ENCODE peak calls at places on chromosome 2, in nine cellular contexts. One of them, this sample, is unnamed.

GRCh38 chr2:37837576-37838335 is 87.3 kb upstream of the RMDN2 start:
- DNase-seq in NCI-H1092 treated with DMSO at 0.1 percent for 48 hours: no peak
- DNase-seq in Kasumi-1: no peak
- DNase-seq in right cardiac atrium: peak; percentile 55
- DNase-seq in activated naive CD8-positive, alpha-beta T cell treated with anti-CD3 and anti-CD28 coated beads, Interleukin-2, amount 50 U/mL, for 24 hours: no peak
- DNase-seq in SIG-M5: no peak
- DNase-seq in PC-9: no peak
- DNase-seq in endothelial cell of umbilical vein: no peak
- DNase-seq in bronchial epithelial cell: no peak
- DNase-seq in this sample: peak; percentile 23

GRCh38 chr2:136305517-136306192 is 187.7 kb upstream of the CXCR4 start:
- DNase-seq in NCI-H1092 treated with DMSO at 0.1 percent for 48 hours: peak; percentile 71
- DNase-seq in Kasumi-1: no peak
- DNase-seq in right cardiac atrium: no peak
- DNase-seq in activated naive CD8-positive, alpha-beta T cell treated with anti-CD3 and anti-CD28 coated beads, Interleukin-2, amount 50 U/mL, for 24 hours: peak; percentile 66
- DNase-seq in SIG-M5: no peak
- DNase-seq in PC-9: no peak
- DNase-seq in endothelial cell of umbilical vein: no peak
- DNase-seq in bronchial epithelial cell: no peak
- DNase-seq in this sample: no peak

GRCh38 chr2:239472220-239472775 is 71.5 kb upstream of the HDAC4 start:
- DNase-seq in NCI-H1092 treated with DMSO at 0.1 percent for 48 hours: no peak
- DNase-seq in Kasumi-1: no peak
- DNase-seq in right cardiac atrium: no peak
- DNase-seq in activated naive CD8-positive, alpha-beta T cell treated with anti-CD3 and anti-CD28 coated beads, Interleukin-2, amount 50 U/mL, for 24 hours: no peak
- DNase-seq in SIG-M5: no peak
- DNase-seq in PC-9: no peak
- DNase-seq in endothelial cell of umbilical vein: no peak
- DNase-seq in bronchial epithelial cell: no peak
- DNase-seq in this sample: no peak

GRCh38 chr2:46319711-46320110 is 22.5 kb downstream of the EPAS1 start:
- DNase-seq in NCI-H1092 treated with DMSO at 0.1 percent for 48 hours: no peak
- DNase-seq in Kasumi-1: no peak
- DNase-seq in right cardiac atrium: no peak
- DNase-seq in activated naive CD8-positive, alpha-beta T cell treated with anti-CD3 and anti-CD28 coated beads, Interleukin-2, amount 50 U/mL, for 24 hours: no peak
- DNase-seq in SIG-M5: no peak
- DNase-seq in PC-9: no peak
- DNase-seq in endothelial cell of umbilical vein: no peak
- DNase-seq in bronchial epithelial cell: no peak
- DNase-seq in this sample: no peak

GRCh38 chr2:233446616-233447305 is 92.5 kb downstream of the DGKD start:
- DNase-seq in NCI-H1092 treated with DMSO at 0.1 percent for 48 hours: no peak
- DNase-seq in Kasumi-1: no peak
- DNase-seq in right cardiac atrium: no peak
- DNase-seq in activated naive CD8-positive, alpha-beta T cell treated with anti-CD3 and anti-CD28 coated beads, Interleukin-2, amount 50 U/mL, for 24 hours: no peak
- DNase-seq in SIG-M5: no peak
- DNase-seq in PC-9: no peak
- DNase-seq in endothelial cell of umbilical vein: no peak
- DNase-seq in bronchial epithelial cell: no peak
- DNase-seq in this sample: no peak

GRCh38 chr2:41836944-41837343 is 210.9 kb upstream of the PKDCC start:
- DNase-seq in NCI-H1092 treated with DMSO at 0.1 percent for 48 hours: no peak
- DNase-seq in Kasumi-1: peak; percentile 50
- DNase-seq in right cardiac atrium: no peak
- DNase-seq in activated naive CD8-positive, alpha-beta T cell treated with anti-CD3 and anti-CD28 coated beads, Interleukin-2, amount 50 U/mL, for 24 hours: peak; percentile 6
- DNase-seq in SIG-M5: no peak
- DNase-seq in PC-9: peak; percentile 38
- DNase-seq in endothelial cell of umbilical vein: peak; percentile 43
- DNase-seq in bronchial epithelial cell: peak; percentile 30
- DNase-seq in this sample: peak; percentile 3

GRCh38 chr2:70715161-70715985 is 52.6 kb downstream of the ADD2 start:
- DNase-seq in NCI-H1092 treated with DMSO at 0.1 percent for 48 hours: no peak
- DNase-seq in Kasumi-1: no peak
- DNase-seq in right cardiac atrium: no peak
- DNase-seq in activated naive CD8-positive, alpha-beta T cell treated with anti-CD3 and anti-CD28 coated beads, Interleukin-2, amount 50 U/mL, for 24 hours: no peak
- DNase-seq in SIG-M5: no peak
- DNase-seq in PC-9: no peak
- DNase-seq in endothelial cell of umbilical vein: no peak
- DNase-seq in bronchial epithelial cell: no peak
- DNase-seq in this sample: no peak

GRCh38 chr2:120607506-120607905 is 128.2 kb upstream of the GLI2 start:
- DNase-seq in NCI-H1092 treated with DMSO at 0.1 percent for 48 hours: no peak
- DNase-seq in Kasumi-1: no peak
- DNase-seq in right cardiac atrium: peak; percentile 36
- DNase-seq in activated naive CD8-positive, alpha-beta T cell treated with anti-CD3 and anti-CD28 coated beads, Interleukin-2, amount 50 U/mL, for 24 hours: no peak
- DNase-seq in SIG-M5: no peak
- DNase-seq in PC-9: no peak
- DNase-seq in endothelial cell of umbilical vein: no peak
- DNase-seq in bronchial epithelial cell: no peak
- DNase-seq in this sample: no peak

GRCh38 chr2:68603059-68603458 is 40.3 kb upstream of the PROKR1 start:
- DNase-seq in NCI-H1092 treated with DMSO at 0.1 percent for 48 hours: no peak
- DNase-seq in Kasumi-1: no peak
- DNase-seq in right cardiac atrium: no peak
- DNase-seq in activated naive CD8-positive, alpha-beta T cell treated with anti-CD3 and anti-CD28 coated beads, Interleukin-2, amount 50 U/mL, for 24 hours: no peak
- DNase-seq in SIG-M5: no peak
- DNase-seq in PC-9: no peak
- DNase-seq in endothelial cell of umbilical vein: no peak
- DNase-seq in bronchial epithelial cell: no peak
- DNase-seq in this sample: no peak

GRCh38 chr2:69791045-69791444 is 38.4 kb upstream of the GMCL1 start:
- DNase-seq in NCI-H1092 treated with DMSO at 0.1 percent for 48 hours: no peak
- DNase-seq in Kasumi-1: no peak
- DNase-seq in right cardiac atrium: no peak
- DNase-seq in activated naive CD8-positive, alpha-beta T cell treated with anti-CD3 and anti-CD28 coated beads, Interleukin-2, amount 50 U/mL, for 24 hours: no peak
- DNase-seq in SIG-M5: no peak
- DNase-seq in PC-9: no peak
- DNase-seq in endothelial cell of umbilical vein: no peak
- DNase-seq in bronchial epithelial cell: no peak
- DNase-seq in this sample: no peak